ENCODE peak calls at places on chromosomes 3 and 15, in five cellular contexts. I is T-cell, Z is M059J, B is memory B cell, E is renal cortical epithelial cell. M is an unnamed sample.

GRCh38 chr15:51375966-51376640 is 34.6 kb downstream of the GLDN start:
- DNase-seq in E (peak), I (no peak), Z (peak), B (no peak), M (no peak)

GRCh38 chr15:59995568-59996349 is 8.4 kb upstream of the FOXB1 start:
- DNase-seq in E (no peak), Z (no peak), B (no peak), I (no peak), M (no peak)

GRCh38 chr3:146783446-146783845 is 178.3 kb upstream of the PLSCR5 start:
- DNase-seq in E (no peak), Z (no peak), B (no peak), I (no peak), M (no peak)

GRCh38 chr15:70023064-70023768 is 74.5 kb downstream of the TLE3 start:
- DNase-seq in I (peak), E (peak), B (no peak), Z (peak), M (no peak)

GRCh38 chr3:131840151-131840797 is 194.5 kb downstream of the CPNE4 start:
- DNase-seq in Z (no peak), I (no peak), E (peak), B (no peak), M (no peak)

GRCh38 chr15:47475336-47475735 is 242.0 kb upstream of the SEMA6D start:
- DNase-seq in I (no peak), E (no peak), Z (no peak), B (no peak), M (no peak)

GRCh38 chr3:108242776-108243175 is 20.6 kb upstream of the IFT57 start:
- DNase-seq in E (no peak), I (no peak), B (no peak), Z (no peak), M (no peak)

GRCh38 chr3:188646592-188646991 is 492.6 kb downstream of the LPP start:
- DNase-seq in Z (peak), E (peak), B (no peak), I (no peak), M (no peak)

GRCh38 chr15:69576948-69577351 is 124.3 kb downstream of the RPLP1 start:
- DNase-seq in E (no peak), I (no peak), Z (no peak), B (no peak), M (no peak)

GRCh38 chr3:149258298-149258697 is 36.7 kb upstream of the CP start:
- DNase-seq in Z (peak), E (no peak), I (no peak), B (no peak), M (no peak)

GRCh38 chr15:33135355-33135781 is 59.1 kb downstream of the FMN1 start:
- DNase-seq in B (no peak), Z (no peak), E (no peak), I (no peak), M (no peak)

GRCh38 chr15:66862111-66862815 is 160.2 kb downstream of the SMAD6 start:
- DNase-seq in E (no peak), B (no peak), Z (peak), I (no peak), M (no peak)

GRCh38 chr3:39261726-39262125 is 18.1 kb downstream of the CX3CR1 start:
- DNase-seq in I (no peak), E (no peak), B (no peak), Z (no peak), M (no peak)

GRCh38 chr15:98713585-98714001 is 65.3 kb downstream of the IGF1R start:
- DNase-seq in I (no peak), Z (no peak), B (no peak), E (peak), M (no peak)

GRCh38 chr3:33931512-33931911 is 133.1 kb downstream of the PDCD6IP start:
- DNase-seq in Z (no peak), B (no peak), I (no peak), E (no peak), M (no peak)

GRCh38 chr3:43105224-43105596 is 669 bp downstream of the POMGNT2 start:
- DNase-seq in I (no peak), B (peak), Z (no peak), E (no peak), M (no peak)

GRCh38 chr15:31396881-31397560 is 70.4 kb downstream of the KLF13 start:
- DNase-seq in Z (peak), I (no peak), E (peak), B (peak), M (peak)

GRCh38 chr15:59886476-59886875 is 117.6 kb upstream of the FOXB1 start:
- DNase-seq in E (no peak), I (no peak), Z (no peak), B (no peak), M (no peak)

GRCh38 chr3:44913868-44914468 is 39.6 kb downstream of the TGM4 start:
- DNase-seq in Z (peak), I (peak), B (peak), E (peak), M (no peak)

GRCh38 chr3:27345045-27345444 is 24.1 kb downstream of the NEK10 start:
- DNase-seq in Z (no peak), B (no peak), E (no peak), I (no peak), M (no peak)

GRCh38 chr15:75731248-75732100 is 18.8 kb upstream of the CSPG4 start:
- DNase-seq in Z (no peak), E (peak), B (no peak), I (no peak), M (no peak)

GRCh38 chr15:62344806-62345539 is 179.9 kb upstream of the C2CD4B start:
- DNase-seq in E (peak), Z (peak), B (no peak), I (peak), M (no peak)

GRCh38 chr15:88637841-88638625 is 783 bp upstream of the ISG20 start:
- DNase-seq in B (no peak), E (peak), Z (no peak), I (no peak), M (no peak)

GRCh38 chr15:39814487-39814886 is 31.8 kb upstream of the FSIP1 start:
- DNase-seq in Z (no peak), B (no peak), I (no peak), E (no peak), M (no peak)

GRCh38 chr15:101458158-101458895 is 31.2 kb downstream of the PCSK6 start:
- DNase-seq in I (no peak), E (peak), Z (no peak), B (no peak), M (no peak)

GRCh38 chr3:94121161-94121560 is 58.3 kb downstream of the NSUN3 start:
- DNase-seq in Z (no peak), I (no peak), B (no peak), E (no peak), M (no peak)

GRCh38 chr3:104564045-104564643 is 802.6 kb upstream of the ALCAM start:
- DNase-seq in E (peak), I (peak), B (peak), Z (peak), M (no peak)

GRCh38 chr15:51051776-51052175 is 42.9 kb downstream of the TNFAIP8L3 start:
- DNase-seq in B (no peak), I (no peak), Z (peak), E (no peak), M (no peak)

GRCh38 chr3:156150434-156151066 is 30.2 kb downstream of the KCNAB1 start:
- DNase-seq in Z (peak), B (no peak), I (peak), E (peak), M (no peak)

GRCh38 chr3:171198781-171199472 is 172.4 kb upstream of the SLC2A2 start:
- DNase-seq in I (no peak), E (no peak), Z (no peak), B (no peak), M (no peak)

GRCh38 chr3:24846286-24846860 is 351.7 kb upstream of the THRB start:
- DNase-seq in I (no peak), Z (no peak), E (no peak), B (no peak), M (no peak)

GRCh38 chr15:69663441-69663840 is 210.8 kb downstream of the RPLP1 start:
- DNase-seq in E (no peak), Z (no peak), I (no peak), B (no peak), M (no peak)

GRCh38 chr3:40071683-40072238 is 237.7 kb upstream of the EIF1B start:
- DNase-seq in E (no peak), I (no peak), B (no peak), Z (no peak), M (no peak)

M was measured in thoracic aorta.